ENCODE peak calls at places on chromosomes 6 and 20, in nine cellular contexts. T, W, S, A, M, C, E, Z and I are unnamed samples.

GRCh38 chr6:101830501-101831031 is 437.1 kb downstream of the GRIK2 start:
- DNase-seq in T (no peak), W (peak), S (no peak), A (no peak), M (no peak), C (no peak), E (no peak), Z (peak), I (no peak)

GRCh38 chr6:10962673-10963072 is 75.8 kb downstream of the SYCP2L start:
- DNase-seq in T (no peak), W (no peak), S (no peak), A (no peak), M (no peak), C (no peak), E (no peak), Z (peak), I (no peak)

GRCh38 chr6:26520840-26521484 is 17.2 kb upstream of the HMGN4 start:
- DNase-seq in T (peak), W (peak), S (peak), A (peak), M (peak), C (peak), E (peak), Z (peak), I (peak)

GRCh38 chr6:132320007-132320406 is 81.3 kb downstream of the MOXD1 start:
- DNase-seq in T (no peak), W (no peak), S (no peak), A (no peak), M (no peak), C (no peak), E (no peak), Z (peak), I (no peak)

GRCh38 chr20:48769111-48769879 is 58.5 kb downstream of the PREX1 start:
- DNase-seq in T (no peak), W (no peak), S (no peak), A (no peak), M (no peak), C (no peak), E (no peak), Z (no peak), I (no peak)

GRCh38 chr20:38175221-38176030 is 10.4 kb upstream of the TGM2 start:
- DNase-seq in T (no peak), W (no peak), S (no peak), A (peak), M (no peak), C (no peak), E (no peak), Z (no peak), I (no peak)

GRCh38 chr6:15985354-15985995 is 143.4 kb upstream of the MYLIP start:
- DNase-seq in T (no peak), W (no peak), S (peak), A (no peak), M (no peak), C (no peak), E (no peak), Z (no peak), I (no peak)

GRCh38 chr6:44054635-44055559 is 72.4 kb downstream of the MRPL14 start:
- DNase-seq in T (no peak), W (peak), S (no peak), A (no peak), M (no peak), C (no peak), E (no peak), Z (peak), I (no peak)

GRCh38 chr6:145245119-145245518 is 490.2 kb downstream of the EPM2A start:
- DNase-seq in T (no peak), W (no peak), S (no peak), A (peak), M (no peak), C (no peak), E (no peak), Z (no peak), I (no peak)

GRCh38 chr20:63552481-63553249 is 1.3 kb upstream of the FNDC11 start:
- DNase-seq in T (peak), W (no peak), S (no peak), A (peak), M (no peak), C (no peak), E (no peak), Z (no peak), I (no peak)

GRCh38 chr6:46323312-46323965 is 152.7 kb upstream of the ENPP5 start:
- DNase-seq in T (no peak), W (peak), S (peak), A (no peak), M (no peak), C (no peak), E (no peak), Z (peak), I (no peak)

GRCh38 chr6:145783796-145784195 is 30.8 kb downstream of the FBXO30 start:
- DNase-seq in T (no peak), W (no peak), S (no peak), A (no peak), M (no peak), C (no peak), E (no peak), Z (no peak), I (no peak)

GRCh38 chr6:44010411-44011349 is 116.6 kb downstream of the MRPL14 start:
- DNase-seq in T (no peak), W (peak), S (peak), A (peak), M (peak), C (peak), E (no peak), Z (peak), I (no peak)

GRCh38 chr6:42507901-42508300 is 55.9 kb upstream of the UBR2 start:
- DNase-seq in T (no peak), W (no peak), S (no peak), A (no peak), M (no peak), C (no peak), E (no peak), Z (peak), I (no peak)

GRCh38 chr20:41526327-41526726 is 91.8 kb downstream of the CHD6 start:
- DNase-seq in T (no peak), W (no peak), S (no peak), A (no peak), M (peak), C (no peak), E (no peak), Z (no peak), I (no peak)

GRCh38 chr6:20985821-20986220 is 451.6 kb downstream of the CDKAL1 start:
- DNase-seq in T (no peak), W (no peak), S (no peak), A (no peak), M (no peak), C (no peak), E (no peak), Z (no peak), I (no peak)

GRCh38 chr6:16158943-16159557 is 30.2 kb downstream of the MYLIP start:
- DNase-seq in T (no peak), W (no peak), S (no peak), A (no peak), M (no peak), C (no peak), E (no peak), Z (no peak), I (no peak)

GRCh38 chr6:37058084-37058586 is 52.7 kb downstream of the FGD2 start:
- DNase-seq in T (no peak), W (no peak), S (no peak), A (no peak), M (no peak), C (no peak), E (no peak), Z (peak), I (no peak)

GRCh38 chr6:17042422-17043147 is 59.3 kb upstream of the STMND1 start:
- DNase-seq in T (no peak), W (peak), S (no peak), A (no peak), M (peak), C (no peak), E (peak), Z (peak), I (peak)

GRCh38 chr6:158233214-158233795 is 65.2 kb downstream of the GTF2H5 start:
- DNase-seq in T (peak), W (no peak), S (no peak), A (peak), M (peak), C (no peak), E (no peak), Z (no peak), I (no peak)

GRCh38 chr6:169097336-169098052 is 156.2 kb downstream of the THBS2 start:
- DNase-seq in T (no peak), W (peak), S (no peak), A (peak), M (no peak), C (no peak), E (no peak), Z (peak), I (no peak)